ENCODE peak calls at places on chromosomes 3 and 15, in ten cellular contexts. B, E, Y, M, G, U, X, S, W and T are unnamed samples. For H3K36me3, the result is how much of the 10 kb centered on the place peaks cover.

GRCh38 chr15:90049666-90050604 is 48.8 kb downstream of the ZNF710 start:
- DNase-seq in B (no peak), S (no peak), Y (no peak), U (peak), W (peak), X (no peak), E (no peak), G (no peak), M (no peak), T (no peak)

GRCh38 chr3:171157286-171157685 is 130.8 kb upstream of the SLC2A2 start:
- DNase-seq in Y (peak), S (no peak), G (no peak), E (no peak), M (no peak), X (no peak), B (no peak), W (peak), U (no peak), T (no peak)

GRCh38 chr15:99536422-99537033 is 29.3 kb upstream of the MEF2A start:
- DNase-seq in Y (no peak), W (peak), M (peak), E (no peak), B (no peak), G (peak), U (peak), S (no peak), X (no peak), T (no peak)

GRCh38 chr15:61702224-61703120 is 357.8 kb downstream of the VPS13C start:
- DNase-seq in G (no peak), S (no peak), M (no peak), W (peak), Y (peak), U (no peak), E (no peak), B (no peak), X (no peak), T (no peak)

GRCh38 chr3:102106421-102107097 is 257.2 kb downstream of the NFKBIZ start:
- DNase-seq in G (no peak), Y (no peak), B (no peak), S (no peak), E (no peak), M (peak), X (no peak), U (no peak), W (no peak), T (no peak)

GRCh38 chr3:114383875-114384557 is 90.2 kb downstream of the TIGIT start:
- DNase-seq in X (peak), W (peak), E (peak), B (peak), Y (peak), G (peak), U (peak), M (peak), S (peak), T (peak)

GRCh38 chr3:107117922-107118576 is 259.2 kb upstream of the CCDC54 start:
- DNase-seq in W (no peak), Y (peak), G (no peak), B (peak), U (no peak), S (peak), X (peak), E (peak), M (peak), T (peak)

GRCh38 chr3:117696871-117697270 is 987.3 kb downstream of the TUSC7 start:
- DNase-seq in G (no peak), M (no peak), W (no peak), B (no peak), U (no peak), X (no peak), E (no peak), S (peak), Y (peak), T (no peak)

GRCh38 chr15:74799843-74800558 is 12.6 kb upstream of the LMAN1L start:
- DNase-seq in E (no peak), G (peak), S (peak), U (peak), Y (peak), B (peak), M (peak), X (peak), W (peak), T (peak)

GRCh38 chr3:4824948-4825325 is 154.3 kb upstream of the BHLHE40 start:
- DNase-seq in S (no peak), W (no peak), X (no peak), E (no peak), Y (no peak), M (no peak), G (no peak), B (no peak), U (no peak), T (no peak)

GRCh38 chr3:47824541-47825473 is 21.9 kb downstream of the DHX30 start:
- DNase-seq in E (peak), Y (peak), B (peak), W (peak), S (peak), G (peak), U (peak), M (peak), X (peak), T (peak)

GRCh38 chr15:44102675-44103254 is 92.3 kb downstream of the FRMD5 start:
- DNase-seq in M (peak), X (no peak), S (peak), E (no peak), G (no peak), Y (peak), U (no peak), W (no peak), B (peak), T (no peak)

GRCh38 chr15:63946524-63947065 is 99.7 kb downstream of the DAPK2 start:
- DNase-seq in X (no peak), E (no peak), M (no peak), G (no peak), S (no peak), W (no peak), Y (no peak), B (no peak), U (no peak), T (no peak)

GRCh38 chr15:42102646-42103235 is 8.4 kb upstream of the PLA2G4D start:
- DNase-seq in U (no peak), B (no peak), X (no peak), S (no peak), E (no peak), Y (no peak), W (no peak), G (no peak), M (peak), T (no peak)

GRCh38 chr3:16124636-16125035 is 49.8 kb upstream of the GALNT15 start:
- DNase-seq in W (no peak), B (no peak), X (no peak), S (no peak), U (no peak), E (no peak), M (no peak), G (no peak), Y (no peak), T (no peak)

GRCh38 chr3:186166036-186166435 is 57.1 kb upstream of the ETV5 start:
- DNase-seq in W (no peak), Y (no peak), M (no peak), E (no peak), S (no peak), G (no peak), B (no peak), U (no peak), X (no peak), T (no peak)

GRCh38 chr3:117243657-117244056 is 534.1 kb downstream of the TUSC7 start:
- DNase-seq in B (no peak), S (no peak), M (no peak), G (no peak), W (no peak), E (no peak), X (no peak), U (no peak), Y (no peak), T (no peak)

GRCh38 chr3:184598220-184598927 is 36.8 kb downstream of the EPHB3 start:
- DNase-seq in X (no peak), M (no peak), U (no peak), Y (no peak), S (no peak), W (no peak), G (no peak), E (no peak), B (no peak), T (no peak)

GRCh38 chr3:95289295-95289694 is 1226.4 kb downstream of the NSUN3 start:
- DNase-seq in G (no peak), M (no peak), B (no peak), E (no peak), Y (no peak), U (no peak), X (no peak), W (no peak), S (no peak), T (no peak)

GRCh38 chr15:69723404-69724097 is 270.9 kb downstream of the RPLP1 start:
- DNase-seq in W (peak), M (no peak), E (no peak), Y (peak), S (peak), B (no peak), U (no peak), G (no peak), X (peak), T (no peak)

GRCh38 chr15:76994496-76994895 is 430 bp upstream of the PSTPIP1 start:
- DNase-seq in B (no peak), S (no peak), W (no peak), Y (no peak), X (no peak), E (no peak), U (peak), M (no peak), G (peak), T (no peak)

GRCh38 chr15:70833897-70834765 is 19.8 kb downstream of the LARP6 start:
- DNase-seq in M (peak), B (peak), W (no peak), E (peak), G (peak), Y (no peak), X (no peak), S (no peak), U (no peak), T (no peak)

GRCh38 chr3:45497963-45498362 is 96.6 kb upstream of the LIMD1 start:
- DNase-seq in S (no peak), G (no peak), X (no peak), B (no peak), E (no peak), Y (no peak), W (no peak), U (no peak), M (peak), T (no peak)

GRCh38 chr15:83844742-83845141 is 190.8 kb downstream of the ADAMTSL3 start:
- DNase-seq in B (no peak), S (no peak), M (no peak), X (no peak), W (peak), G (no peak), E (no peak), U (no peak), Y (no peak), T (peak)

GRCh38 chr3:174002543-174002942 is 605.0 kb downstream of the NLGN1 start:
- DNase-seq in M (peak), Y (no peak), U (no peak), S (no peak), B (peak), X (no peak), E (no peak), G (no peak), W (no peak), T (no peak)

GRCh38 chr3:161893972-161894371 is 397.4 kb downstream of the OTOL1 start:
- DNase-seq in M (no peak), W (no peak), Y (no peak), B (no peak), E (no peak), S (no peak), G (no peak), U (no peak), X (no peak), T (no peak)

GRCh38 chr3:157119369-157119951 is 40.5 kb downstream of the CCNL1 start:
- DNase-seq in G (no peak), M (no peak), X (no peak), E (no peak), B (no peak), W (no peak), Y (no peak), U (no peak), S (no peak), T (no peak)

GRCh38 chr3:60363817-60364216 is 887.4 kb downstream of the FHIT start:
- DNase-seq in B (no peak), M (no peak), E (no peak), W (no peak), S (no peak), Y (no peak), G (no peak), U (no peak), X (no peak), T (no peak)

DNA sequence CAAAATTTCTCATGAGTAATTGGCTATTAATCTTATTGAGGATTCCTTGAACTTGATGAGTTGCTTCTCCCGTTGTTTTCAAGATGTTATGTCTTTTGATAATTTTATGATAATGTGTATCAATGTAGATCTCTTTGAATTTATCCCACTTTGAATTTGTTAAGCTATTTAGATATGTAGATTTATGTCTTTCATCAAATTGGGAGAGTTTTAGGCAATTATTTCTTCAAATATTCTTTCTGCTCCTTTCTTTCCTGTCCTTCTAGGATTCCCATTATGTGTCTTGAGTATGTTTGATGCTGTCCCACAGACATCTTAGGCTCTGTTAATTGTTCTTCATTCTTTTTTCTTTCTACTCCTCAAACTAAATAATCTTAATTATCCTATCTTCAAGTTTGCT is 68.1 kb upstream of the FGD5 start:
- DNase-seq in S (no peak), U (no peak), E (no peak), G (no peak), B (no peak), W (no peak), M (no peak), Y (no peak), X (no peak), T (no peak)
- H3K36me3 ChIP-seq in S (under half), U (under half), E (under half), G (under half), B (under half), W (under half), M (under half), Y (under half), X (under half), T (under half)

GRCh38 chr3:13376091-13376490 is 44.0 kb downstream of the NUP210 start:
- DNase-seq in M (no peak), B (no peak), G (no peak), X (no peak), W (no peak), Y (no peak), S (no peak), U (no peak), E (no peak), T (no peak)
- H3K36me3 ChIP-seq in M (under half), B (half or more), G (under half), X (half or more), W (under half), Y (under half), S (under half), U (under half), E (under half), T (half or more)

GRCh38 chr3:197830308-197830966 is 39.4 kb downstream of the LRCH3 start:
- DNase-seq in S (no peak), X (no peak), Y (no peak), B (no peak), W (no peak), G (no peak), E (no peak), M (no peak), U (no peak), T (no peak)
- H3K36me3 ChIP-seq in S (half or more), X (half or more), Y (under half), B (under half), W (under half), G (under half), E (half or more), M (under half), U (under half), T (half or more)

DNA sequence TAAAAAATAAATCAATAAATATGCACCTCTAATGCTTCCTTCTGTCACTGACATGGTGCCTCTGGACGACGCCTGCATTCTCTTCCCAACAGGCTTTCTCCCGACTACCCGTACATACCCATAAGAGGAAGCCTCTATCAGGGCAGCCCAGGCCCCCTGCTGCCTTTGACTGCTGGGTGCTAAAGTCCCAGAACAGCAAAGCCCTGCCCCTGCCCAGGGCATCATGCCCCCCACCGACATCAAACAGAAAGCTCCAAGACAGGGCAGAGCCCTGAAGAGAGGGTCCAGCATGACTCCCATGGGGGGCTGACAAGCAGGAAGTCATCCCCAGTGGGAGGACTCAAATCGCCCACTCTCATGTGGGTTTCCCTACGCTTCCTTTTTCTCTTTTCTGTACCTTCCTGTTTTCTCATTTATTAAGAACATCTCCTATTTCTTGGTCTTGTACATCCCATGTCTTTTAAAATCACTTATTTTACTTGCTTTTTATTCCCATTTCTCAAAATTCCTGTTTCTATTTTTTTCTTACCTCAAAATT is 23.4 kb downstream of the XPC start:
- DNase-seq in M (no peak), S (no peak), E (no peak), U (peak), Y (no peak), B (no peak), W (no peak), X (no peak), G (no peak), T (no peak)
- H3K36me3 ChIP-seq in M (under half), S (under half), E (half or more), U (half or more), Y (under half), B (half or more), W (under half), X (half or more), G (half or more), T (under half)